ENCODE peak calls at places on chromosomes 5 and 9, in five cellular contexts. L, U, R, O and G are unnamed samples.

GRCh38 chr9:32875748-32876147 is 92.4 kb downstream of the TMEM215 start:
- DNase-seq in L (no peak), U (no peak), R (no peak), O (no peak), G (no peak)

GRCh38 chr9:34437006-34437925 is 21.1 kb downstream of the FAM219A start:
- DNase-seq in L (peak; percentile 40), U (peak; percentile 73), R (peak; percentile 65), O (peak; percentile 68), G (peak; percentile 87)

GRCh38 chr5:17187401-17187800 is 30.0 kb upstream of the BASP1 start:
- DNase-seq in L (no peak), U (no peak), R (no peak), O (no peak), G (no peak)

GRCh38 chr9:108386859-108387384 is 468.9 kb downstream of the ACTL7B start:
- DNase-seq in L (no peak), U (no peak), R (no peak), O (no peak), G (no peak)

GRCh38 chr9:69671904-69672827 is at the start of gene APBA1:
- DNase-seq in L (no peak), U (peak; percentile 80), R (peak; percentile 58), O (no peak), G (peak; percentile 6)

GRCh38 chr5:150729859-150730258 is 29.0 kb downstream of the DCTN4 start:
- DNase-seq in L (no peak), U (no peak), R (no peak), O (no peak), G (no peak)

GRCh38 chr5:91307023-91307422 is 76.1 kb downstream of the ARRDC3 start:
- DNase-seq in L (no peak), U (no peak), R (no peak), O (no peak), G (no peak)

GRCh38 chr5:113345261-113345940 is 89.4 kb downstream of the TSSK1B start:
- DNase-seq in L (no peak), U (no peak), R (no peak), O (no peak), G (no peak)

GRCh38 chr5:80174790-80175189 is 81.1 kb downstream of the SERINC5 start:
- DNase-seq in L (no peak), U (no peak), R (no peak), O (no peak), G (no peak)

GRCh38 chr5:137735531-137736284 is at the start of gene KLHL3:
- DNase-seq in L (no peak), U (peak; percentile 87), R (peak; percentile 23), O (peak; percentile 13), G (peak; percentile 56)

GRCh38 chr5:137453476-137454080 is 45.5 kb downstream of the SPOCK1 start:
- DNase-seq in L (no peak), U (no peak), R (no peak), O (peak; percentile 5), G (peak; percentile 33)

GRCh38 chr5:150181766-150182545 is 7.9 kb upstream of the SLC6A7 start:
- DNase-seq in L (no peak), U (no peak), R (no peak), O (no peak), G (no peak)

GRCh38 chr5:88792144-88792840 is 90.7 kb downstream of the MEF2C start:
- DNase-seq in L (no peak), U (no peak), R (no peak), O (no peak), G (no peak)

GRCh38 chr9:91334053-91334452 is 27.7 kb downstream of the AUH start:
- DNase-seq in L (no peak), U (no peak), R (peak; percentile 6), O (no peak), G (no peak)

GRCh38 chr5:168712280-168712924 is 133.2 kb upstream of the PANK3 start:
- DNase-seq in L (no peak), U (no peak), R (no peak), O (no peak), G (no peak)

GRCh38 chr5:108143581-108143980 is 238.3 kb downstream of the FBXL17 start:
- DNase-seq in L (no peak), U (no peak), R (no peak), O (no peak), G (no peak)

GRCh38 chr9:79220246-79220645 is 351.5 kb upstream of the TLE4 start:
- DNase-seq in L (no peak), U (no peak), R (no peak), O (no peak), G (no peak)

GRCh38 chr9:137643921-137644320 is 25.1 kb downstream of the EHMT1 start:
- DNase-seq in L (no peak), U (no peak), R (no peak), O (no peak), G (no peak)
- TF ChIP-seq SUZ12 in L (no peak), U (no peak), R (no peak), O (no peak), G (no peak)

GRCh38 chr5:104598285-104598684 is 1035.7 kb upstream of the NUDT12 start:
- DNase-seq in L (no peak), U (no peak), R (no peak), O (no peak), G (no peak)
- TF ChIP-seq SUZ12 in L (no peak), U (no peak), R (no peak), O (no peak), G (no peak)

DNA sequence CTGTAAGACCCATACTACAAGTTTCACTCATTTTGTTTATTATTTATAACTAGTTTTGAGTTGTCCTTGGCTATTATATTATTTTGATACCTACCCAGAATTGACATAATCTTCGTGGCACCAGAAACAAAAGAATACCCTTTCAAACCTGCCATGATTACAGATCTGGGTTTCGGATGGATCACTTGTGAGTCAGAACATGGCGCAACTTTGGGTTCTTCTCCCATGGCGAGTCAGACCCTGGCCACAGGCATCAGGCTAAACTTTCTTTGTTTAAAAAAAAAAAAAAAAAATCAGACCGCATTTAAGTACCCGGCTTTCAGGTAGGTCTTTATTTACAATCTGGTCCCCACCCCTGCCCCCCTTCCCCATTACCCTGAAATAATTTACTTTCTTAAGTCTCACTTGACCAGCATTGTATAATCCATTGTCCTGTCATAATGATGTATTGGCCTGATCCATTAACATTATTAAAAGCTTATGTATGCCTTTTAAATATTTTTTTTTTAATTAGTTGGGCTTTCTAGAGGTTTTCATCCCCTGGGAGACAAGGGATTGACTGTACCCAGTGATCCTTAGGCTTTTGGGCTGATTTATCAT is 43.9 kb downstream of the F2RL2 start:
- DNase-seq in L (no peak), U (no peak), R (no peak), O (no peak), G (no peak)
- TF ChIP-seq SUZ12 in L (no peak), U (no peak), R (no peak), O (no peak), G (no peak)

GRCh38 chr5:160001051-160001450 is 7.9 kb upstream of the TTC1 start:
- DNase-seq in L (no peak), U (no peak), R (no peak), O (no peak), G (no peak)

GRCh38 chr5:159992566-159992965 is 16.4 kb upstream of the TTC1 start:
- DNase-seq in L (no peak), U (no peak), R (no peak), O (no peak), G (no peak)

GRCh38 chr5:159990506-159990905 is 18.4 kb upstream of the TTC1 start:
- DNase-seq in L (no peak), U (no peak), R (no peak), O (no peak), G (no peak)

GRCh38 chr5:159993194-159993593 is 15.7 kb upstream of the TTC1 start:
- DNase-seq in L (no peak), U (no peak), R (no peak), O (no peak), G (no peak)

DNA sequence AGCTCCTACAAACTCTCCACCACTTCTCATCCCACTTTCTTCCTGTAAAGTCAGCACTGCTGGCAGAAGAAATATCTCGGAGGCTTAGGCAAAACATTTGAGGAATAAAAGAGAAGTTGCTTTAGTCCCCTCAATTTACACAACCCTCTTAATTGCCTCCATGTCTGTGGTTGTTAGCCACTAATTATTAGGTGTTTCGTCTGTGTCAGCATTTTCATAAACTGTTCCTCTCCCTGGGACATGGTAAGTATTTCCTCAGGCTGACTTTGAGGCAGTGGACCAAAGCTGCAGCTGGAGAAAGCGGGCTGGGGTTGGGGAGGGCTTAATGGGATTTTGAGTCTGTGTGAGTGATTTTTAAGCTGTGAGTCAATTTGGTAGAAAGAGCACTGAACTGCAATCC is 13.1 kb upstream of the TTC1 start:
- DNase-seq in L (no peak), U (no peak), R (no peak), O (no peak), G (no peak)
- TF ChIP-seq SUZ12 in L (no peak), U (no peak), R (no peak), O (no peak), G (no peak)

DNA sequence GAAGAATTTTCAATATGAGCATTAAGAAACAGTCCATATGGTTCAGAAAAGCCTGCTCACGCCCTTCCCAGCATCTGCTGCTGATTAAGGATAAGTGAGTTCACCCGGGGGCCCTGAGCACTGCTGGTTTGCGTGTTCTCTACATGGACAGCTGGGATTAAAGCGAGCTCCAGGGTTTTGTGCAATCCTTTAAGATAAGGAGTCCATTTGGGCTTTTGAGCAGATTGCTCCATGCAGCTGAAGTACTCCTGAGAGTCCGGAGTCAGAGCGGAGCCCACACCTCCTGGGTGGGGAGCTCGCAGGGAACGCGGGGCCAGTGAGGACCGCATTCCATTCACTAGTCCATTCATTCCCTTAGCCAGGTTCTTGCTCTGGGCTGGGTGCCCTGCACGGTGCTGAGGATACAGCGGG is 149.3 kb upstream of the COL5A1 start:
- DNase-seq in L (no peak), U (no peak), R (no peak), O (no peak), G (no peak)
- TF ChIP-seq SUZ12 in L (no peak), U (no peak), R (no peak), O (no peak), G (no peak)

GRCh38 chr9:99050292-99050911 is 54.5 kb upstream of the TGFBR1 start:
- DNase-seq in L (no peak), U (no peak), R (no peak), O (peak; percentile 13), G (no peak)
- TF ChIP-seq SUZ12 in L (no peak), U (no peak), R (no peak), O (no peak), G (no peak)

GRCh38 chr9:113872485-113873143 is 3.5 kb upstream of the ZNF618 start:
- DNase-seq in L (no peak), U (no peak), R (no peak), O (no peak), G (no peak)

GRCh38 chr9:113863345-113863744 is 12.8 kb upstream of the ZNF618 start:
- DNase-seq in L (no peak), U (no peak), R (no peak), O (no peak), G (no peak)

GRCh38 chr9:113873446-113873845 is 2.7 kb upstream of the ZNF618 start:
- DNase-seq in L (no peak), U (no peak), R (no peak), O (no peak), G (no peak)

GRCh38 chr9:113873926-113874325 is 2.2 kb upstream of the ZNF618 start:
- DNase-seq in L (no peak), U (no peak), R (no peak), O (no peak), G (no peak)

GRCh38 chr9:113868501-113868900 is 7.6 kb upstream of the ZNF618 start:
- DNase-seq in L (no peak), U (no peak), R (no peak), O (no peak), G (no peak)
- TF ChIP-seq SUZ12 in L (no peak), U (no peak), R (no peak), O (no peak), G (no peak)